ENCODE peak calls at places on chromosomes 5 and 9, in six cellular contexts. T, U, G, V, N and I are unnamed samples.

GRCh38 chr9:84339951-84340350 is 607 bp downstream of the SLC28A3 start:
- DNase-seq in T (no peak), G (no peak), U (no peak), N (no peak), V (no peak), I (no peak)

GRCh38 chr5:13378073-13378472 is 566.4 kb downstream of the DNAH5 start:
- DNase-seq in G (no peak), N (no peak), V (no peak), U (no peak), T (no peak), I (no peak)

GRCh38 chr9:91208837-91209236 is 152.9 kb downstream of the AUH start:
- DNase-seq in G (no peak), T (no peak), V (no peak), U (no peak), N (no peak), I (no peak)

GRCh38 chr9:110933350-110934001 is 104.8 kb downstream of the LPAR1 start:
- DNase-seq in N (no peak), V (no peak), T (no peak), U (no peak), G (no peak), I (no peak)

GRCh38 chr9:128724744-128725211 is 851 bp upstream of the ZDHHC12 start:
- DNase-seq in N (peak), V (no peak), G (peak), T (no peak), U (peak), I (no peak)

GRCh38 chr5:175696139-175696854 is 38.4 kb downstream of the HRH2 start:
- DNase-seq in G (no peak), T (no peak), V (peak), U (peak), N (peak), I (peak)

GRCh38 chr5:84403773-84404172 is 19.1 kb upstream of the EDIL3 start:
- DNase-seq in T (no peak), V (no peak), U (no peak), N (no peak), G (peak), I (no peak)

GRCh38 chr9:131181091-131181681 is 55.8 kb downstream of the NUP214 start:
- DNase-seq in T (no peak), V (no peak), N (no peak), U (no peak), G (no peak), I (no peak)

GRCh38 chr5:159631001-159631400 is 285.3 kb upstream of the ADRA1B start:
- DNase-seq in N (no peak), T (peak), G (no peak), U (no peak), V (no peak), I (no peak)

DNA sequence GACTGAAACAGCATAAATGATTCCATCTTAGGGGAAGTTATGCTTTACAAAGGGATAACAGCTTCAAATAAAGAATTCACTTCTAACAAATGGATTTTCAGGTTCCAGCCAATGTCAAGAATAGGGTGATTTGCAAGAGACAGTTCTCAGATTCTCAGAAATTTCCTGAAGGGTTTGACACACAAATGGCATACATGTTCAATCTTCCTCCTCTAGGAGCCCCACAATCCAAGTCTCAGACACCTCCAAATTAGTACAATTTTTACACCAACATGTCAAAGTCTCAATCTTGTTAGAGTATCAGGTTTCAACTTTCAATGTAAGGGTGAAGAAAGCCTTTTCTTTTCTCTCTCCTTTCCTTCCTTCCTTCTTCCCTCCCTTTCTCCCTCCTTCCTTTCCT is 996.6 kb downstream of the TLE1 start:
- DNase-seq in V (no peak), N (no peak), T (no peak), G (no peak), U (no peak), I (no peak)
- TF ChIP-seq CTCF in V (no peak), N (no peak), T (no peak), G (no peak), U (no peak), I (no peak)

DNA sequence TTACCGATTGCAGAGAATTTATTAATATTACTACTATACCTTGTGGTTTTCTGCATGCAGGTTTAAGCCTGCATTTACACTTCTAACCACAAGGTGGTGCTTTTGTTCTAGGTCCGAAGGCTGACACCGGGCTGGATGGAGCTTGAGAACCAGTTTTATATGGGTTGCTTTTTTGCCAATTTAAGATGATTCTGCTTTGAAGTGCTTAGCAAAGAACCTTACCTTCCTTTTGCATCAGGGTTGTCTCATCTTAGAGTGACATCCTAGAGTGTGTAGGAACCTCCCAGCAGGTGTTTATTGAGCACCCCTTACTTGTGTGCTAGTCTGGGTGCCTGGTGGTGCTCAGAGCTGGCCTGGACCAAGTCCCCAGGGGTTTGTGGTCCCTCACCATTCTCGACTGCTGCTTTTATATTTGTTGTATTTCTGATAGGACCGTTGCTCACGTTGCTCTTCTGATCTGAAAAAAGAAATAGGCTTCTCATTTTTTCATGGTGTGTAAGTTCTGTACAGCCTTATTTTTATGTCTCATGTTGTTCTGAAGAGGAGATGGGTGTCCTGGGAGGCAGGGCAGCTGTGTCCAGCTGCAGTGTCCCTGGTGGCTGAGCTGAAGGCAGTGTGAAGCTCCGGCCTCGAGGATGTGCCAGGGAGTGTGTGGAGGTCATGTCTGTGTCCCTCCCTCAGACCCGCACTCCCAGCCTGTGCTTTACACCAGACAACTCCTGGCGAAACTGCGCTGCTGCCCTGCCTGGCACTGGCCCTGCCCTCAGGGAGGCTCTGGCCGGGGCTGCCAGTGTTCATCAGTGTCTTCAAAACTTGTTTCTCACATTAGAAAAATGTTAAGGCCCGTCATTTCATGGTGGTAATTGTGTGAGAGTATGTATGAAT is 54.3 kb downstream of the EHMT1 start:
- DNase-seq in U (no peak), V (no peak), T (no peak), G (peak), N (no peak), I (no peak)
- TF ChIP-seq CTCF in U (peak), V (peak), T (peak), G (peak), N (peak), I (no peak)

GRCh38 chr9:121620777-121621437 is 30.5 kb upstream of the DAB2IP start:
- DNase-seq in T (no peak), V (no peak), G (peak), U (peak), N (peak), I (no peak)
- TF ChIP-seq CTCF in T (peak), V (peak), G (no peak), U (peak), N (no peak), I (no peak)

DNA sequence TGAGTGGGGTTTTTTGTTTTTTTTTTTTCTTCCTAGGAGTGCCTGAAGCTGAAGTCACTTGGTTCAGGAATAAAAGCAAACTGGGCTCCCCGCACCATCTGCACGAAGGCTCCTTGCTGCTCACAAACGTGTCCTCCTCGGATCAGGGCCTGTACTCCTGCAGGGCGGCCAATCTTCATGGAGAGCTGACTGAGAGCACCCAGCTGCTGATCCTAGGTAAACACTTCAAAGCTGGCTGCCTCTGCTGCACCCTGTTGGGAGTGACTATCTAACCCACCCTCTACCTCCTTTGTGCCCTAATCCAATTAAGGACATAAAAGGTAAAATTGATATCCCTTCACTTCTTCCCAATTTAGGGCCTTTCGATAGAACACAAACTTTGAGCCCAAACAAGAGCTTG is 206.8 kb downstream of the SAXO1 start:
- DNase-seq in U (no peak), G (no peak), N (no peak), T (no peak), V (no peak), I (no peak)
- TF ChIP-seq CTCF in U (no peak), G (no peak), N (no peak), T (no peak), V (no peak), I (no peak)

GRCh38 chr9:31390352-31391025 is 994.0 kb upstream of the ACO1 start:
- DNase-seq in G (no peak), T (no peak), U (no peak), V (no peak), N (no peak), I (no peak)
- TF ChIP-seq CTCF in G (no peak), T (no peak), U (no peak), V (no peak), N (no peak), I (no peak)

GRCh38 chr9:95433096-95433852 is 83.5 kb downstream of the PTCH1 start:
- DNase-seq in G (no peak), N (no peak), V (no peak), U (no peak), T (no peak), I (no peak)

GRCh38 chr9:95429096-95429495 is 87.7 kb downstream of the PTCH1 start:
- DNase-seq in V (no peak), G (no peak), U (no peak), N (no peak), T (no peak), I (no peak)

GRCh38 chr9:95429948-95430620 is 86.7 kb downstream of the PTCH1 start:
- DNase-seq in U (no peak), N (no peak), G (no peak), V (no peak), T (no peak), I (no peak)

GRCh38 chr9:95434116-95435073 is 82.4 kb downstream of the PTCH1 start:
- DNase-seq in G (peak), V (no peak), T (no peak), U (no peak), N (peak), I (no peak)

GRCh38 chr9:95431286-95431685 is 85.5 kb downstream of the PTCH1 start:
- DNase-seq in U (no peak), V (no peak), N (no peak), G (no peak), T (no peak), I (no peak)
- TF ChIP-seq CTCF in U (no peak), V (no peak), N (no peak), G (no peak), T (no peak), I (no peak)

GRCh38 chr5:151345808-151346478 is 1.4 kb downstream of the SLC36A2 start:
- DNase-seq in G (peak), V (no peak), T (peak), N (no peak), U (no peak), I (no peak)
- TF ChIP-seq CTCF in G (no peak), V (no peak), T (no peak), N (no peak), U (no peak), I (no peak)